ENCODE peak calls at places on chromosomes 1 and 21, in four cellular contexts. L is GM12892, D is HepG2, N is GM12878. T is an unnamed sample.

GRCh38 chr1:36889846-36890245 is 144.5 kb downstream of the GRIK3 start:
- DNase-seq in L (no peak), N (no peak), D (no peak), T (no peak)

GRCh38 chr21:16087523-16087922 is 357.7 kb downstream of the USP25 start:
- DNase-seq in D (no peak), N (no peak), L (no peak), T (no peak)

GRCh38 chr1:67612690-67613322 is 72.2 kb upstream of the GADD45A start:
- DNase-seq in N (no peak), D (no peak), L (no peak), T (no peak)

GRCh38 chr1:156487862-156488261 is 12.7 kb downstream of the MEF2D start:
- DNase-seq in N (no peak), D (no peak), L (no peak), T (no peak)

GRCh38 chr1:229696385-229696784 is 70.3 kb downstream of the URB2 start:
- DNase-seq in N (peak; percentile 48), D (no peak), L (no peak), T (no peak)

GRCh38 chr1:12078938-12079861 is 16.1 kb downstream of the TNFRSF8 start:
- DNase-seq in N (peak; percentile 82), D (peak; percentile 47), L (peak; percentile 66), T (peak; percentile 64)

GRCh38 chr1:208105756-208106155 is 138.4 kb downstream of the PLXNA2 start:
- DNase-seq in L (no peak), D (no peak), N (no peak), T (no peak)

GRCh38 chr1:29267341-29268070 is 31.2 kb downstream of the PTPRU start:
- DNase-seq in N (no peak), L (no peak), D (no peak), T (no peak)

GRCh38 chr21:37765501-37765900 is 150.8 kb downstream of the KCNJ6 start:
- DNase-seq in N (no peak), D (no peak), L (no peak), T (no peak)

GRCh38 chr1:186404454-186405051 is 28.9 kb downstream of the ODR4 start:
- DNase-seq in N (no peak), D (peak; percentile 27), L (no peak), T (peak; percentile 5)

GRCh38 chr1:159239551-159240220 is 35.0 kb downstream of the ACKR1 start:
- DNase-seq in N (peak; percentile 15), L (peak; percentile 23), D (no peak), T (peak; percentile 19)

GRCh38 chr1:22673486-22674409 is 20.7 kb downstream of the C1QB start:
- DNase-seq in N (no peak), D (peak; percentile 12), L (no peak), T (peak; percentile 47)

GRCh38 chr1:205374205-205375078 is 17.7 kb upstream of the KLHDC8A start:
- DNase-seq in N (no peak), L (no peak), D (no peak), T (no peak)

GRCh38 chr1:30685796-30686165 is 37.6 kb downstream of the MATN1 start:
- DNase-seq in N (no peak), L (no peak), D (no peak), T (no peak)

GRCh38 chr1:175188936-175189335 is 3.6 kb downstream of the KIAA0040 start:
- DNase-seq in N (peak; percentile 67), D (no peak), L (no peak), T (peak; percentile 37)

GRCh38 chr1:215835951-215836350 is 268.8 kb downstream of the KCTD3 start:
- DNase-seq in D (no peak), N (no peak), L (no peak), T (no peak)

GRCh38 chr21:35988396-35989140 is 71.8 kb downstream of the SETD4 start:
- DNase-seq in N (no peak), L (no peak), D (no peak), T (no peak)

GRCh38 chr1:101190441-101190840 is 46.4 kb upstream of the S1PR1 start:
- DNase-seq in D (no peak), N (no peak), L (no peak), T (no peak)

GRCh38 chr1:55364216-55364615 is 149.1 kb upstream of the USP24 start:
- DNase-seq in N (no peak), L (no peak), D (no peak), T (no peak)

GRCh38 chr21:31557421-31557955 is 102.0 kb upstream of the SOD1 start:
- DNase-seq in N (no peak), L (no peak), D (no peak), T (no peak)

GRCh38 chr1:209769956-209770355 is 14.1 kb downstream of the TRAF3IP3 start:
- DNase-seq in L (no peak), N (no peak), D (no peak), T (no peak)

GRCh38 chr21:45126085-45126687 is 51.8 kb downstream of the ADARB1 start:
- DNase-seq in N (no peak), L (no peak), D (no peak), T (no peak)

GRCh38 chr1:118933051-118933781 is 54.9 kb downstream of the TBX15 start:
- DNase-seq in L (no peak), N (no peak), D (no peak), T (no peak)

GRCh38 chr1:116767782-116768382 is 13.7 kb downstream of the CD2 start:
- DNase-seq in N (no peak), L (no peak), D (no peak), T (no peak)

GRCh38 chr1:171160181-171160580 is 24.9 kb upstream of the FMO2 start:
- DNase-seq in D (peak; percentile 36), L (no peak), N (peak; percentile 4), T (no peak)

GRCh38 chr1:180131510-180131909 is 23.2 kb upstream of the QSOX1 start:
- DNase-seq in L (no peak), N (no peak), D (peak; percentile 11), T (no peak)

GRCh38 chr1:56644941-56645662 is at the start of gene PRKAA2:
- DNase-seq in D (peak; percentile 41), N (no peak), L (peak; percentile 10), T (peak; percentile 17)

GRCh38 chr1:173870252-173871075 is 2.3 kb downstream of the ZBTB37 start:
- DNase-seq in D (no peak), L (peak; percentile 27), N (peak; percentile 53), T (peak; percentile 35)

GRCh38 chr1:53696990-53697389 is 42.0 kb downstream of the GLIS1 start:
- DNase-seq in L (no peak), D (no peak), N (no peak), T (no peak)

GRCh38 chr1:88327391-88328267 is 356.4 kb upstream of the PKN2 start:
- DNase-seq in N (no peak), D (peak; percentile 64), L (no peak), T (no peak)

DNA sequence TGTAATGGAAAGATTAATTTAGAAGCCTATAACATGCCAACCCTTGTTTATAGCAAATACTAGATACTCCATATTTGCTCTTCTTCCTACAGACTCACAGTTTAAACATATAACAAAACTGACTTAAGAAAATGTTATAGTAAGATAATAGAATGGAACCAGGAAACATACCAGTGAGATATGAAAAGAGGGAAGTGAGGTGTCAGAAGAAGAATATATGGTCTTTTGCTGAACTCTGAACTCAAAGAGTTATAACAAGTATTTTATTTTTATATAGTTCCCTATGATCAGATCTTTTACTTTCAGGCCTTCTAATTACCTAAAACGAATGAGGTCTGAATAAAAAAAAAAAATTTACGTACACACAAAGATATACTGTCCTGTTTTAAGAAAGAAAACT is 20.9 kb downstream of the TMED5 start:
- DNase-seq in N (no peak), D (no peak), L (no peak), T (no peak)
- TF ChIP-seq TAF1 in N (no peak), D (no peak), L (no peak), T (no peak)

GRCh38 chr1:169044971-169045370 is 61.5 kb upstream of the ATP1B1 start:
- DNase-seq in L (no peak), N (peak; percentile 81), D (no peak), T (no peak)

GRCh38 chr1:169046671-169047070 is 59.8 kb upstream of the ATP1B1 start:
- DNase-seq in N (no peak), D (no peak), L (no peak), T (no peak)

GRCh38 chr1:169049258-169049936 is 57.1 kb upstream of the ATP1B1 start:
- DNase-seq in D (no peak), N (no peak), L (no peak), T (no peak)

GRCh38 chr1:169047074-169047473 is 59.4 kb upstream of the ATP1B1 start:
- DNase-seq in D (no peak), L (no peak), N (no peak), T (no peak)

DNA sequence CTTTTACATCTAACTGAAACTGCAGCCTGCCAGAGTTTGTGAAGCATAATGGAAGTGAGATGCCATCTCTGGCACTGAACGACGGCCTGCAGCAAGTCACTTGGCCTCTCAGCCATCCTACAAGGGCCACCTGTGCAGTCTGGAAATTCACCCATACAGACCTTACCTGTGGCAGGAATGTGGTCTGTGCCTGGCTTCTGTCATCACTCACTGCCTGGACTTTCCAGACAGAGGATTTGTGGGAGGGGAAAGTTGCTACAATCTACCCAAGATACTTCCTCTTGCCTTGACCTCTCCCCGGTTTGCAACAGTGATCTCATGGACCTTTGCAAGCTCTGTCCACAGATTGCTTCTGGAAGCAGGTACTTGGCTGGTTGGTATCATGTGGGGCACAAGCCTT is 58.4 kb upstream of the ATP1B1 start:
- DNase-seq in D (no peak), N (no peak), L (no peak), T (no peak)
- TF ChIP-seq POLR2A in D (no peak), N (no peak), L (no peak), T (no peak)

GRCh38 chr1:19163261-19163660 is 46.8 kb downstream of the UBR4 start:
- DNase-seq in N (no peak), L (no peak), D (no peak), T (no peak)
- TF ChIP-seq POLR2AphosphoS5 in N (no peak), L (no peak), D (no peak), T (no peak)

GRCh38 chr1:44031900-44032817 is 897 bp upstream of the SLC6A9 start:
- DNase-seq in D (no peak), N (no peak), L (no peak), T (no peak)

GRCh38 chr1:44033041-44033575 is 1.8 kb upstream of the SLC6A9 start:
- DNase-seq in L (no peak), N (no peak), D (no peak), T (no peak)

GRCh38 chr1:44030606-44031050 is 634 bp downstream of the SLC6A9 start:
- DNase-seq in D (peak; percentile 34), N (no peak), L (no peak), T (no peak)

GRCh38 chr1:44029911-44030605 is 1.2 kb downstream of the SLC6A9 start:
- DNase-seq in N (peak; percentile 45), D (peak; percentile 65), L (peak; percentile 88), T (peak; percentile 84)

GRCh38 chr1:44031051-44031899 is at the start of gene SLC6A9:
- DNase-seq in D (peak; percentile 31), N (no peak), L (no peak), T (no peak)
- TF ChIP-seq TAF1 in D (peak; percentile 33), N (no peak), L (no peak), T (no peak)

GRCh38 chr1:204130178-204130577 is 21.7 kb downstream of the ETNK2 start:
- DNase-seq in D (no peak), L (no peak), N (no peak), T (no peak)
- TF ChIP-seq POLR2A in D (no peak), L (no peak), N (no peak), T (no peak)

GRCh38 chr1:25727819-25728286 is 72.1 kb upstream of the SELENON start:
- DNase-seq in L (no peak), D (peak; percentile 23), N (no peak), T (no peak)
- TF ChIP-seq POLR2AphosphoS5 in L (no peak), D (no peak), N (no peak), T (no peak)

T was measured in GM12891.